ENCODE peak calls at places on chromosomes 4 and X, in seven cellular contexts. P, I, G, F, C, Y and R are unnamed samples.

GRCh38 chr4:146283758-146284651 is 69.7 kb downstream of the REELD1 start:
- DNase-seq in Y (no peak), C (no peak), F (no peak), G (no peak), P (no peak), I (no peak), R (no peak)

GRCh38 chr4:72394264-72394663 is 174.8 kb downstream of the ADAMTS3 start:
- DNase-seq in F (no peak), I (no peak), Y (no peak), G (no peak), P (no peak), C (no peak), R (no peak)

GRCh38 chrX:17038681-17039161 is 92.3 kb downstream of the REPS2 start:
- DNase-seq in F (no peak), C (peak), Y (no peak), G (no peak), P (no peak), I (no peak), R (no peak)

GRCh38 chr4:5635826-5636196 is 72.5 kb downstream of the EVC2 start:
- DNase-seq in P (no peak), F (no peak), Y (no peak), G (no peak), C (peak), I (peak), R (no peak)

GRCh38 chr4:54902261-54902660 is 223.1 kb downstream of the KDR start:
- DNase-seq in I (peak), F (no peak), G (no peak), C (no peak), P (no peak), Y (no peak), R (no peak)

GRCh38 chrX:102154218-102154860 is 1.4 kb downstream of the BEX5 start:
- DNase-seq in G (no peak), F (no peak), P (no peak), C (no peak), Y (peak), I (no peak), R (no peak)

GRCh38 chr4:13656569-13656988 is 29.1 kb upstream of the BOD1L1 start:
- DNase-seq in C (peak), G (peak), Y (peak), P (peak), F (no peak), I (no peak), R (peak)

GRCh38 chr4:3290476-3290875 is 2.3 kb upstream of the RGS12 start:
- DNase-seq in P (no peak), I (no peak), F (no peak), C (no peak), G (no peak), Y (no peak), R (no peak)

GRCh38 chr4:7854697-7855370 is 84.8 kb downstream of the AFAP1 start:
- DNase-seq in I (no peak), C (no peak), F (no peak), G (no peak), Y (no peak), P (no peak), R (no peak)

GRCh38 chr4:13539721-13540445 is 4.4 kb downstream of the NKX3-2 start:
- DNase-seq in F (no peak), I (no peak), G (no peak), P (no peak), C (no peak), Y (no peak), R (no peak)